ENCODE peak calls at places on chromosomes 7 and 10, in four cellular contexts. H is activated CD4-positive, alpha-beta memory T cell treated with anti-CD3 and anti-CD28 coated beads, Interleukin-2, amount 10 ng/mL, durations not matched to agents 7 days and 5 days; Z is astrocyte of the spinal cord; P is activated naive CD4-positive, alpha-beta T cell treated with anti-CD3 and anti-CD28 coated beads, Interleukin-2, amount 10 ng/mL, durations not matched to agents 7 days and 5 days. O is an unnamed sample.
A peak's percentile ranks its signal among the peaks of the same experiment; 100 is the strongest.

GRCh38 chr10:82411416-82411815 is 536.4 kb downstream of the NRG3 start:
- DNase-seq in H (no peak), Z (no peak), P (no peak), O (no peak)

GRCh38 chr7:139560678-139561077 is 37.2 kb downstream of the CLEC2L start:
- DNase-seq in H (no peak), Z (no peak), P (no peak), O (no peak)

GRCh38 chr10:6154566-6154965 is 48.2 kb upstream of the PFKFB3 start:
- DNase-seq in H (no peak), Z (no peak), P (no peak), O (no peak)

GRCh38 chr10:131683281-131683861 is 217.4 kb upstream of the PPP2R2D start:
- DNase-seq in H (no peak), Z (no peak), P (no peak), O (no peak)

GRCh38 chr10:97779492-97779891 is 7.7 kb upstream of the SFRP5 start:
- DNase-seq in H (no peak), Z (no peak), P (no peak), O (no peak)

GRCh38 chr10:99805190-99805589 is 22.8 kb downstream of the ABCC2 start:
- DNase-seq in H (no peak), Z (no peak), P (no peak), O (no peak)

GRCh38 chr7:5421626-5422323 is 1.9 kb downstream of the TNRC18 start:
- DNase-seq in H (no peak), Z (peak; percentile 82), P (no peak), O (peak; percentile 65)

GRCh38 chr10:27744478-27745379 is 890 bp downstream of the MKX start:
- DNase-seq in H (peak; percentile 21), Z (peak; percentile 33), P (peak; percentile 35), O (no peak)

GRCh38 chr10:31604141-31604540 is 285.1 kb downstream of the ZEB1 start:
- DNase-seq in H (no peak), Z (peak; percentile 17), P (no peak), O (no peak)